ENCODE peak calls at places on chromosomes 5 and 9, in nine cellular contexts. One of them, this sample, is unnamed.

GRCh38 chr9:8391566-8391965 is 592.0 kb upstream of the DMAC1 start:
- DNase-seq in RWPE2: no peak
- DNase-seq in CD4-positive, alpha-beta T cell: no peak
- DNase-seq in heart left ventricle: no peak
- DNase-seq in foreskin fibroblast: peak
- DNase-seq in gastrocnemius medialis: no peak
- DNase-seq in right lobe of liver: no peak
- DNase-seq in SK-N-SH: no peak
- DNase-seq in cardiac muscle cell: no peak
- DNase-seq in this sample: no peak

GRCh38 chr9:109245300-109245897 is 75.5 kb downstream of the EPB41L4B start:
- DNase-seq in RWPE2: no peak
- DNase-seq in CD4-positive, alpha-beta T cell: no peak
- DNase-seq in heart left ventricle: no peak
- DNase-seq in foreskin fibroblast: no peak
- DNase-seq in gastrocnemius medialis: peak
- DNase-seq in right lobe of liver: no peak
- DNase-seq in SK-N-SH: no peak
- DNase-seq in cardiac muscle cell: no peak
- DNase-seq in this sample: no peak

GRCh38 chr9:80793706-80794105 is 895.6 kb downstream of the TLE1 start:
- DNase-seq in RWPE2: no peak
- DNase-seq in CD4-positive, alpha-beta T cell: no peak
- DNase-seq in heart left ventricle: no peak
- DNase-seq in foreskin fibroblast: no peak
- DNase-seq in gastrocnemius medialis: no peak
- DNase-seq in right lobe of liver: no peak
- DNase-seq in SK-N-SH: no peak
- DNase-seq in cardiac muscle cell: no peak
- DNase-seq in this sample: no peak

GRCh38 chr9:107249131-107249533 is 33.9 kb upstream of the RAD23B start:
- DNase-seq in RWPE2: peak
- DNase-seq in CD4-positive, alpha-beta T cell: no peak
- DNase-seq in heart left ventricle: no peak
- DNase-seq in foreskin fibroblast: no peak
- DNase-seq in gastrocnemius medialis: no peak
- DNase-seq in right lobe of liver: no peak
- DNase-seq in SK-N-SH: no peak
- DNase-seq in cardiac muscle cell: no peak
- DNase-seq in this sample: peak

GRCh38 chr5:56406221-56406620 is 173.1 kb upstream of the ANKRD55 start:
- DNase-seq in RWPE2: no peak
- DNase-seq in CD4-positive, alpha-beta T cell: no peak
- DNase-seq in heart left ventricle: no peak
- DNase-seq in foreskin fibroblast: no peak
- DNase-seq in gastrocnemius medialis: no peak
- DNase-seq in right lobe of liver: no peak
- DNase-seq in SK-N-SH: no peak
- DNase-seq in cardiac muscle cell: no peak
- DNase-seq in this sample: no peak

GRCh38 chr5:180441577-180441976 is 52.6 kb upstream of the CNOT6 start:
- DNase-seq in RWPE2: no peak
- DNase-seq in CD4-positive, alpha-beta T cell: no peak
- DNase-seq in heart left ventricle: no peak
- DNase-seq in foreskin fibroblast: no peak
- DNase-seq in gastrocnemius medialis: no peak
- DNase-seq in right lobe of liver: no peak
- DNase-seq in SK-N-SH: no peak
- DNase-seq in cardiac muscle cell: peak
- DNase-seq in this sample: no peak

GRCh38 chr9:114501786-114502682 is 3.2 kb downstream of the WHRN start:
- DNase-seq in RWPE2: no peak
- DNase-seq in CD4-positive, alpha-beta T cell: no peak
- DNase-seq in heart left ventricle: no peak
- DNase-seq in foreskin fibroblast: peak
- DNase-seq in gastrocnemius medialis: no peak
- DNase-seq in right lobe of liver: no peak
- DNase-seq in SK-N-SH: no peak
- DNase-seq in cardiac muscle cell: no peak
- DNase-seq in this sample: no peak

GRCh38 chr9:132991351-132992300 is 13.1 kb downstream of the GFI1B start:
- DNase-seq in RWPE2: no peak
- DNase-seq in CD4-positive, alpha-beta T cell: no peak
- DNase-seq in heart left ventricle: no peak
- DNase-seq in foreskin fibroblast: no peak
- DNase-seq in gastrocnemius medialis: no peak
- DNase-seq in right lobe of liver: no peak
- DNase-seq in SK-N-SH: peak
- DNase-seq in cardiac muscle cell: no peak
- DNase-seq in this sample: no peak

GRCh38 chr5:132227485-132228240 is at the start of gene P4HA2:
- DNase-seq in RWPE2: peak
- DNase-seq in CD4-positive, alpha-beta T cell: no peak
- DNase-seq in heart left ventricle: peak
- DNase-seq in foreskin fibroblast: peak
- DNase-seq in gastrocnemius medialis: peak
- DNase-seq in right lobe of liver: peak
- DNase-seq in SK-N-SH: peak
- DNase-seq in cardiac muscle cell: peak
- DNase-seq in this sample: peak

GRCh38 chr9:116713266-116713665 is 26.2 kb downstream of the TRIM32 start:
- DNase-seq in RWPE2: no peak
- DNase-seq in CD4-positive, alpha-beta T cell: no peak
- DNase-seq in heart left ventricle: no peak
- DNase-seq in foreskin fibroblast: no peak
- DNase-seq in gastrocnemius medialis: no peak
- DNase-seq in right lobe of liver: no peak
- DNase-seq in SK-N-SH: no peak
- DNase-seq in cardiac muscle cell: no peak
- DNase-seq in this sample: no peak

GRCh38 chr9:2964485-2964884 is 120.6 kb upstream of the PUM3 start:
- DNase-seq in RWPE2: no peak
- DNase-seq in CD4-positive, alpha-beta T cell: no peak
- DNase-seq in heart left ventricle: no peak
- DNase-seq in foreskin fibroblast: peak
- DNase-seq in gastrocnemius medialis: no peak
- DNase-seq in right lobe of liver: no peak
- DNase-seq in SK-N-SH: no peak
- DNase-seq in cardiac muscle cell: no peak
- DNase-seq in this sample: no peak

GRCh38 chr9:112076814-112077213 is 98.3 kb downstream of the SUSD1 start:
- DNase-seq in RWPE2: no peak
- DNase-seq in CD4-positive, alpha-beta T cell: no peak
- DNase-seq in heart left ventricle: no peak
- DNase-seq in foreskin fibroblast: no peak
- DNase-seq in gastrocnemius medialis: no peak
- DNase-seq in right lobe of liver: no peak
- DNase-seq in SK-N-SH: no peak
- DNase-seq in cardiac muscle cell: peak
- DNase-seq in this sample: no peak

GRCh38 chr9:112072721-112073553 is 102.2 kb downstream of the SUSD1 start:
- DNase-seq in RWPE2: no peak
- DNase-seq in CD4-positive, alpha-beta T cell: no peak
- DNase-seq in heart left ventricle: no peak
- DNase-seq in foreskin fibroblast: peak
- DNase-seq in gastrocnemius medialis: no peak
- DNase-seq in right lobe of liver: no peak
- DNase-seq in SK-N-SH: no peak
- DNase-seq in cardiac muscle cell: peak
- DNase-seq in this sample: no peak

GRCh38 chr9:112074250-112075008 is 100.7 kb downstream of the SUSD1 start:
- DNase-seq in RWPE2: no peak
- DNase-seq in CD4-positive, alpha-beta T cell: peak
- DNase-seq in heart left ventricle: peak
- DNase-seq in foreskin fibroblast: peak
- DNase-seq in gastrocnemius medialis: peak
- DNase-seq in right lobe of liver: no peak
- DNase-seq in SK-N-SH: peak
- DNase-seq in cardiac muscle cell: peak
- DNase-seq in this sample: peak

GRCh38 chr9:112078432-112078831 is 96.7 kb downstream of the SUSD1 start:
- DNase-seq in RWPE2: no peak
- DNase-seq in CD4-positive, alpha-beta T cell: no peak
- DNase-seq in heart left ventricle: no peak
- DNase-seq in foreskin fibroblast: no peak
- DNase-seq in gastrocnemius medialis: no peak
- DNase-seq in right lobe of liver: no peak
- DNase-seq in SK-N-SH: no peak
- DNase-seq in cardiac muscle cell: no peak
- DNase-seq in this sample: no peak

GRCh38 chr9:112075009-112075378 is 100.1 kb downstream of the SUSD1 start:
- DNase-seq in RWPE2: no peak
- DNase-seq in CD4-positive, alpha-beta T cell: no peak
- DNase-seq in heart left ventricle: no peak
- DNase-seq in foreskin fibroblast: no peak
- DNase-seq in gastrocnemius medialis: no peak
- DNase-seq in right lobe of liver: no peak
- DNase-seq in SK-N-SH: no peak
- DNase-seq in cardiac muscle cell: no peak
- DNase-seq in this sample: no peak
- TF ChIP-seq CTCF in RWPE2: peak
- TF ChIP-seq CTCF in CD4-positive, alpha-beta T cell: no peak
- TF ChIP-seq CTCF in heart left ventricle: no peak
- TF ChIP-seq CTCF in foreskin fibroblast: no peak
- TF ChIP-seq CTCF in gastrocnemius medialis: no peak
- TF ChIP-seq CTCF in right lobe of liver: no peak
- TF ChIP-seq CTCF in SK-N-SH: no peak
- TF ChIP-seq CTCF in cardiac muscle cell: no peak
- TF ChIP-seq CTCF in this sample: no peak

GRCh38 chr5:65102826-65103673 is 334.3 kb downstream of the CWC27 start:
- DNase-seq in RWPE2: no peak
- DNase-seq in CD4-positive, alpha-beta T cell: peak
- DNase-seq in heart left ventricle: peak
- DNase-seq in foreskin fibroblast: peak
- DNase-seq in gastrocnemius medialis: no peak
- DNase-seq in right lobe of liver: peak
- DNase-seq in SK-N-SH: peak
- DNase-seq in cardiac muscle cell: peak
- DNase-seq in this sample: no peak
- TF ChIP-seq CTCF in RWPE2: peak
- TF ChIP-seq CTCF in CD4-positive, alpha-beta T cell: peak
- TF ChIP-seq CTCF in heart left ventricle: peak
- TF ChIP-seq CTCF in foreskin fibroblast: peak
- TF ChIP-seq CTCF in gastrocnemius medialis: peak
- TF ChIP-seq CTCF in right lobe of liver: peak
- TF ChIP-seq CTCF in SK-N-SH: no peak
- TF ChIP-seq CTCF in cardiac muscle cell: peak
- TF ChIP-seq CTCF in this sample: no peak

GRCh38 chr5:1665803-1666202 is 133.8 kb downstream of the MRPL36 start:
- DNase-seq in RWPE2: no peak
- DNase-seq in CD4-positive, alpha-beta T cell: no peak
- DNase-seq in heart left ventricle: no peak
- DNase-seq in foreskin fibroblast: no peak
- DNase-seq in gastrocnemius medialis: no peak
- DNase-seq in right lobe of liver: no peak
- DNase-seq in SK-N-SH: no peak
- DNase-seq in cardiac muscle cell: no peak
- DNase-seq in this sample: no peak

GRCh38 chr5:1668141-1668721 is 131.4 kb downstream of the MRPL36 start:
- DNase-seq in RWPE2: no peak
- DNase-seq in CD4-positive, alpha-beta T cell: no peak
- DNase-seq in heart left ventricle: no peak
- DNase-seq in foreskin fibroblast: no peak
- DNase-seq in gastrocnemius medialis: no peak
- DNase-seq in right lobe of liver: no peak
- DNase-seq in SK-N-SH: peak
- DNase-seq in cardiac muscle cell: no peak
- DNase-seq in this sample: no peak

GRCh38 chr5:1667648-1668140 is 131.9 kb downstream of the MRPL36 start:
- DNase-seq in RWPE2: no peak
- DNase-seq in CD4-positive, alpha-beta T cell: no peak
- DNase-seq in heart left ventricle: no peak
- DNase-seq in foreskin fibroblast: no peak
- DNase-seq in gastrocnemius medialis: no peak
- DNase-seq in right lobe of liver: no peak
- DNase-seq in SK-N-SH: peak
- DNase-seq in cardiac muscle cell: no peak
- DNase-seq in this sample: peak

GRCh38 chr5:1666221-1666620 is 133.4 kb downstream of the MRPL36 start:
- DNase-seq in RWPE2: no peak
- DNase-seq in CD4-positive, alpha-beta T cell: no peak
- DNase-seq in heart left ventricle: no peak
- DNase-seq in foreskin fibroblast: no peak
- DNase-seq in gastrocnemius medialis: no peak
- DNase-seq in right lobe of liver: no peak
- DNase-seq in SK-N-SH: peak
- DNase-seq in cardiac muscle cell: no peak
- DNase-seq in this sample: no peak

DNA sequence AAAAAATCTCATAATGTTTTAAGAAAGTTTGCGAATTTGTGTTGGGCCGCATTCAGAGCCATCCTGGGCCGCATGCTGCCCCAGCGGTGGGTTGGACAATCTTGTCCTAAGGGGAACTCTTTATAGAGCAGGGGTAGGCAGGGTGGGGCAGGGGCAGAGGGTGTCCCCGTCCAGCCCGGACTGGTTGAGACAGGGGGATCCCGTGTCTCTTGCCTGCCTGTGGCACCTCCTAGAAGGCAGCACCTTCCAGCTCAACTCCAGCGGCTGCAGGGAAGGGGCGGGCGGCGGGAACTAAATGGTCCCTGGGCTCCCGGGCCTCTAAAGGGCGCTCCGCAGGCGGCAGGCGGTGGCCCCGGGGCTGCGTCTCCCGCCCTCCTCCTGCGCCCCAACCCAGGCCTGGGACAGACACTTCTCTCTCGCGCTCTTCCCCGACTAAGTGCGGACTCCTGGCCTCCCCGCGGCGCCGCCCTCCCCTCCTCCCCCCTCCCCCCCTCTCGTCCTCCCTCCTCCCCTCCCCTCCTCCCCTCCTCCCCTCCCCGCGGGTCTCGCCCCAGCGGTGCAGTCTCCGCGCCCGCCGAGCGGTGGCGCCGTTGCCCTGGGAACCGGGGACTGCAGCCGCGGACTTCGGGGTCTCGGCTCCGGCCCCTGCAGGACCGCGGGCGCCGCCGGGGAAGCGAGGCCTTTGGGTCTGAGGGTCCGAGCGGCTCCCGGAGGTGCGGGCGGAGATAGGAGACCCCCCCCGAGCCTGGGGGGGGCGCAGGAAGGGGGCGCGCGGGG is 132.6 kb downstream of the MRPL36 start:
- DNase-seq in RWPE2: no peak
- DNase-seq in CD4-positive, alpha-beta T cell: peak
- DNase-seq in heart left ventricle: no peak
- DNase-seq in foreskin fibroblast: peak
- DNase-seq in gastrocnemius medialis: no peak
- DNase-seq in right lobe of liver: no peak
- DNase-seq in SK-N-SH: peak
- DNase-seq in cardiac muscle cell: peak
- DNase-seq in this sample: peak
- TF ChIP-seq CTCF in RWPE2: peak
- TF ChIP-seq CTCF in CD4-positive, alpha-beta T cell: no peak
- TF ChIP-seq CTCF in heart left ventricle: peak
- TF ChIP-seq CTCF in foreskin fibroblast: peak
- TF ChIP-seq CTCF in gastrocnemius medialis: no peak
- TF ChIP-seq CTCF in right lobe of liver: no peak
- TF ChIP-seq CTCF in SK-N-SH: peak
- TF ChIP-seq CTCF in cardiac muscle cell: peak
- TF ChIP-seq CTCF in this sample: peak

DNA sequence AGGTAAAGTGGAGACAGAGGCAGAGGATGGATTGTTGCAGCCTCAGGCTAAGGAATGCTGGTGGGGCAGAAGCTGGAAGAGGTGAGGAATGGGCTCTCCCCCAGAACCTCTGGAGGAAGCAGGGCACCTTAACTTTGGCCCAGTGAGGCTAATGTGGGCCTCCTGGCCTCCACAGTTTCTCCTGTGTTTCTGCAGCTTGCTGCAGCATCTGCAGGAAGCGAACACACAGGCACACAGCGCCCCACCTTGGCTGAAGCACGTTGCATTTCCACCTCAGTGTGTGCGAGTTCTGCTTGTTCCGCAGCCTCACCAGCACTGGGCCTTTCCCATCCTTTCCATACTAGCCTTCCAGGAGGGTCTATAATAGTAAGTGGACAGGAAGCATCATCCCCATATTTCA is 27.2 kb upstream of the ASS1 start:
- DNase-seq in RWPE2: no peak
- DNase-seq in CD4-positive, alpha-beta T cell: no peak
- DNase-seq in heart left ventricle: no peak
- DNase-seq in foreskin fibroblast: no peak
- DNase-seq in gastrocnemius medialis: no peak
- DNase-seq in right lobe of liver: no peak
- DNase-seq in SK-N-SH: no peak
- DNase-seq in cardiac muscle cell: no peak
- DNase-seq in this sample: no peak
- TF ChIP-seq CTCF in RWPE2: no peak
- TF ChIP-seq CTCF in CD4-positive, alpha-beta T cell: no peak
- TF ChIP-seq CTCF in heart left ventricle: no peak
- TF ChIP-seq CTCF in foreskin fibroblast: no peak
- TF ChIP-seq CTCF in gastrocnemius medialis: no peak
- TF ChIP-seq CTCF in right lobe of liver: no peak
- TF ChIP-seq CTCF in SK-N-SH: no peak
- TF ChIP-seq CTCF in cardiac muscle cell: no peak
- TF ChIP-seq CTCF in this sample: no peak